ENCODE peak calls at places on chromosome 12, in nine cellular contexts. B is GM20000, N is uterus, J is foreskin fibroblast, Y is left ventricle myocardium inferior, P is cardiac fibroblast, L is mucosa of descending colon, E is adrenal gland, O is lower lobe of right lung. G is an unnamed sample.

GRCh38 chr12:55724226-55724939 is 4.2 kb downstream of the RDH5 start:
- DNase-seq in Y (peak), J (peak), L (peak), O (peak), B (no peak), N (no peak), E (peak), P (peak), G (no peak)

GRCh38 chr12:127594351-127594970 is 672.5 kb upstream of the TMEM132C start:
- DNase-seq in E (no peak), N (no peak), O (no peak), B (no peak), Y (no peak), L (no peak), P (no peak), J (no peak), G (no peak)

GRCh38 chr12:59382678-59383425 is 213.0 kb upstream of the SLC16A7 start:
- DNase-seq in N (no peak), O (no peak), J (peak), L (no peak), Y (no peak), E (no peak), B (no peak), P (no peak), G (no peak)

GRCh38 chr12:104709692-104710435 is 248.2 kb downstream of the SLC41A2 start:
- DNase-seq in L (no peak), B (no peak), O (no peak), P (peak), J (peak), N (no peak), E (no peak), Y (no peak), G (no peak)

GRCh38 chr12:114762490-114763110 is 78.6 kb upstream of the TBX3 start:
- DNase-seq in N (no peak), J (peak), O (no peak), B (no peak), L (no peak), Y (peak), P (peak), E (no peak), G (no peak)

GRCh38 chr12:6276936-6277615 is 33.4 kb upstream of the PLEKHG6 start:
- DNase-seq in O (peak), N (no peak), Y (no peak), L (no peak), J (peak), B (no peak), P (peak), E (no peak), G (no peak)

GRCh38 chr12:30323008-30323407 is 372.7 kb downstream of the IPO8 start:
- DNase-seq in E (no peak), Y (no peak), O (no peak), P (peak), L (no peak), N (no peak), B (no peak), J (peak), G (no peak)

GRCh38 chr12:108800591-108800990 is 56.8 kb downstream of the SSH1 start:
- DNase-seq in Y (no peak), E (no peak), N (no peak), J (no peak), B (no peak), L (no peak), P (no peak), O (no peak), G (peak)

GRCh38 chr12:19967486-19967885 is 400.9 kb upstream of the PDE3A start:
- DNase-seq in J (peak), P (peak), N (peak), E (no peak), L (no peak), B (no peak), Y (no peak), O (no peak), G (peak)

GRCh38 chr12:92899388-92900001 is 29.6 kb downstream of the EEA1 start:
- DNase-seq in O (no peak), B (no peak), P (peak), Y (peak), L (peak), E (peak), J (peak), N (peak), G (peak)

GRCh38 chr12:119714614-119715267 is 46.8 kb downstream of the PRKAB1 start:
- DNase-seq in E (no peak), N (no peak), B (no peak), Y (no peak), J (no peak), P (no peak), L (no peak), O (no peak), G (no peak)

GRCh38 chr12:130339946-130340345 is 2.3 kb downstream of the PIWIL1 start:
- DNase-seq in N (no peak), J (no peak), O (no peak), Y (no peak), P (no peak), E (no peak), B (no peak), L (no peak), G (no peak)

GRCh38 chr12:96334502-96334901 is 65.7 kb downstream of the CDK17 start:
- DNase-seq in P (no peak), N (no peak), Y (no peak), O (no peak), E (no peak), L (no peak), J (no peak), B (no peak), G (no peak)

GRCh38 chr12:12025799-12026386 is 44.8 kb upstream of the BCL2L14 start:
- DNase-seq in O (no peak), Y (no peak), J (no peak), N (no peak), L (no peak), P (no peak), B (no peak), E (no peak), G (no peak)

GRCh38 chr12:62684586-62685295 is 218.1 kb downstream of the MON2 start:
- DNase-seq in B (no peak), E (no peak), N (peak), J (peak), O (no peak), Y (peak), L (peak), P (peak), G (no peak)

GRCh38 chr12:116529048-116529447 is 30.1 kb upstream of the MAP1LC3B2 start:
- DNase-seq in O (no peak), L (no peak), P (no peak), J (peak), B (no peak), E (no peak), Y (no peak), N (peak), G (no peak)

GRCh38 chr12:98373019-98373554 is 142.3 kb upstream of the TMPO start:
- DNase-seq in P (peak), N (no peak), L (no peak), O (no peak), E (peak), Y (no peak), J (peak), B (peak), G (peak)

GRCh38 chr12:98370976-98371375 is 144.4 kb upstream of the TMPO start:
- DNase-seq in L (no peak), Y (no peak), P (no peak), E (no peak), N (no peak), B (no peak), O (no peak), J (no peak), G (no peak)

GRCh38 chr12:98371419-98371818 is 144.0 kb upstream of the TMPO start:
- DNase-seq in E (no peak), O (no peak), B (no peak), P (peak), Y (no peak), N (no peak), L (no peak), J (no peak), G (no peak)

GRCh38 chr12:98372340-98373018 is 142.9 kb upstream of the TMPO start:
- DNase-seq in B (no peak), O (no peak), L (no peak), Y (no peak), N (no peak), J (no peak), E (no peak), P (no peak), G (no peak)

GRCh38 chr12:98373982-98374381 is 141.4 kb upstream of the TMPO start:
- DNase-seq in N (no peak), Y (no peak), B (no peak), L (no peak), J (no peak), P (peak), O (no peak), E (no peak), G (no peak)
- TF ChIP-seq CTCF in N (no peak), Y (no peak), B (no peak), L (no peak), J (peak), P (peak), O (no peak), E (no peak), G (peak)

GRCh38 chr12:4563336-4563735 is 1.3 kb downstream of the DYRK4 start:
- DNase-seq in E (no peak), P (no peak), J (no peak), B (no peak), Y (no peak), L (no peak), O (no peak), N (no peak), G (peak)

GRCh38 chr12:4566474-4566873 is 4.5 kb downstream of the DYRK4 start:
- DNase-seq in P (no peak), L (no peak), E (no peak), B (no peak), J (no peak), N (no peak), Y (no peak), O (no peak), G (no peak)

GRCh38 chr12:4567073-4567881 is 5.3 kb downstream of the DYRK4 start:
- DNase-seq in N (no peak), Y (no peak), E (no peak), L (no peak), J (no peak), P (no peak), B (peak), O (no peak), G (no peak)

GRCh38 chr12:4562034-4562657 is at the start of gene DYRK4:
- DNase-seq in O (peak), E (peak), P (peak), B (peak), Y (peak), J (peak), N (peak), L (peak), G (peak)

DNA sequence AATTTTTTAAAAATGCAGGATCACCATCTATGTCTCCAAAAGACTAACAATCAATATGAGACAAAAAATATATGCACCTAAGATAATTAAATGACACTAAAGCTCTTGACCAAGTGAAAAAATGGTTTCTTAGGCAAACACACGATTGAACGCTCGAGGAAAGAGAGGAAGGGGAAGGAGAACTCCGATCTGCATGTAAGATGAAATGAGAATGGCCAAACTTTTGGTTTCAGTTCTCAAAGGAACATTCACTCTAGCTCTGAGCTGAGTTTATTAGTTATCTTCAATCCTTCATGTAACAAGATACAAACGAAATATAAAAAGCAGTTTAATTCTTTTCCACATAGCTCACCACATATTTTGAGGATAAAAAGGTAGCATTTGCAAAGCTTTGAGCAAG is 2.8 kb downstream of the DYRK4 start:
- DNase-seq in L (no peak), E (no peak), B (peak), N (no peak), Y (no peak), O (no peak), P (no peak), J (no peak), G (no peak)
- TF ChIP-seq CTCF in L (no peak), E (no peak), B (no peak), N (no peak), Y (no peak), O (no peak), P (no peak), J (no peak), G (no peak)

DNA sequence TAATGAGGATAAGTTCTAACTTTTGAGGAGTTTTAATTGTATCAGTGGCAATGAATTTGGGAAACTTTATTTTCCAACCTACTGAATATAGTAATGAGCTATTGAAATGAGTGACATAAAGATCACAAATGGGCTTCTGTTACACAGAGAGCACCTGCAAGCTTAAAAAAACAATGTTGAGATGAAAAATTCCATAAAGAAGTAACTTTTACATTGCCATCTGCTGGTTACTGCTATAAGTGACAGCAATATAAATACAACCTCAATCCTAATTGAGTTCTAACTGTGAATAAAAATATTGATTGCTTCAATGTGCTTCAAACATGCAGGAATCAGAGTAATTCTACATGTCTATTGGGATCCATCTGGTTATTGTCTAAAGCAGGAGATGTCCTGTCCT is 14.2 kb downstream of the WIF1 start:
- DNase-seq in B (peak), Y (no peak), O (no peak), N (no peak), L (no peak), P (peak), E (no peak), J (peak), G (no peak)
- TF ChIP-seq CTCF in B (peak), Y (peak), O (peak), N (no peak), L (no peak), P (peak), E (peak), J (peak), G (peak)

GRCh38 chr12:9660046-9660445 is 9.5 kb upstream of the CLEC2D start:
- DNase-seq in N (no peak), P (no peak), O (no peak), L (no peak), B (no peak), J (no peak), Y (no peak), E (no peak), G (no peak)
- TF ChIP-seq CTCF in N (no peak), P (no peak), O (no peak), L (no peak), B (no peak), J (no peak), Y (no peak), E (no peak), G (no peak)

GRCh38 chr12:85029456-85029855 is 6.6 kb downstream of the TSPAN19 start:
- DNase-seq in N (no peak), J (peak), Y (no peak), O (no peak), B (peak), L (no peak), P (peak), E (no peak), G (peak)
- TF ChIP-seq CTCF in N (peak), J (no peak), Y (peak), O (peak), B (peak), L (no peak), P (peak), E (peak), G (no peak)

DNA sequence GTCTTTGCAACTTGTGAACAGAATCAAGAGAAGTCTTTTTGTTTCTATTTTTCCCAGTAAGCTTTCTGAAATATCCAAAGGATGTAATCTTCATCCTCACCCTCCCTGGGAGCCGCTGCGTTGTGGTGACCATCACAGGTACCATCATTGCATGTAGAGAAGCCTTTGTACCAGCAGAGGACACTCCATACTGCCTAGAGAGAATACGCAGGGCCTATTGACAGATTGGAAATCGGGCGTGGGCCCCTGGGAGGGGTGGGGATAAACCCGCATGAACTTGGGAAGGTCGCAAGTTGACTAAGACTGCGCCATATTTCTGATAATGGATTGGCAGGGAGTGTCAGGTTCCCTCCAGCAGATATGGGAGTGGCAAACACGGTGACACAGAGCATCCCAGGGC is 12.7 kb downstream of the KRT1 start:
- DNase-seq in L (no peak), E (no peak), P (no peak), N (no peak), B (no peak), Y (no peak), J (no peak), O (no peak), G (no peak)
- TF ChIP-seq CTCF in L (no peak), E (no peak), P (peak), N (no peak), B (no peak), Y (peak), J (no peak), O (no peak), G (no peak)

DNA sequence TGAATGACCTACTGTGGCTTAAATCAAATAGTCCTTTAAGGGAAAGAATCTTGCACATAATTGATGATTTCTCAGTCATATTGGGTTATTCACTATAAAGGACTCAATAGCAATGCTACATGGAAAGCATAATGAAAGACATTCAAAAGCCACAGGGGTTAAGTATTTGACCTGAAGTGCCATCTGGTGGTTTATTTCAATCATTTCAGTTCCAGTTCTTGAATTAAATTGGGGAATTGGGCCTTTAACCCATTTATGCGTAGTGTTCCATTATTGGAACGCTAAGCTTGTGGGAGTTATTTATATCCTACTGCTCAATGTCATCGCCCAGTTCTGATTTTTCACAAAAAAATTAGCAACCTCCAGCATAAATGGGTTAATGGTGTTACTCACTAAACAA is 41.3 kb upstream of the C12orf71 start:
- DNase-seq in B (peak), O (no peak), L (no peak), Y (no peak), J (peak), P (peak), N (no peak), E (no peak), G (no peak)
- TF ChIP-seq CTCF in B (no peak), O (peak), L (no peak), Y (peak), J (no peak), P (no peak), N (no peak), E (peak), G (no peak)

GRCh38 chr12:47385587-47385986 is 305.8 kb upstream of the AMIGO2 start:
- DNase-seq in N (no peak), O (no peak), L (no peak), E (no peak), Y (no peak), P (no peak), B (no peak), J (no peak), G (no peak)
- TF ChIP-seq CTCF in N (no peak), O (no peak), L (no peak), E (no peak), Y (no peak), P (no peak), B (no peak), J (no peak), G (no peak)

DNA sequence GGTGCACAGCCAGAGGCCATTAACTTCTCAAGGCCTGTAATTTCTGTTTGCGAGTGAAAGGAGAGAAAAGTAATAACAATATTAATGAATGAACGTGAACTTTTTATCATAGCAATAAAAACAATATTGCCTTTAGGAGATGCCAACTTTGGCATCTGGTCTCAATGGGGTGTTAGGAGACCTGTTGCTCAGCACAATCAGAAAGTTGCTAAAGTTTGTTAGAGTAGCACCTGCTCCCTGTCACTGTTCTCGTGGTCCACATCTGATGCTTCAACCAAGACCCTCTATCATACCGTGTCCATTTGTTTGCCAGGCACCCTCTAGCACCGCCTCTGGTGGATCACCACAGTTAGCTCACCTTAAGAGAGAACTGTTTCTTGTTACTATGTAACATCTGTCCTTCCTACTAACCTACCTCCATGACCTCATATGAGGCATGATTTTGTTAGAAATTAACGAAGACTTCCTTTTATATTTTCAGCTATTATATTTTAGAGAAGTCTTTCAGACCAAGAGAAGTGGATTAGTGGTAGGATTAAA is 12.5 kb upstream of the CLEC4E start:
- DNase-seq in E (no peak), L (no peak), P (no peak), B (no peak), O (no peak), J (no peak), Y (no peak), N (no peak), G (no peak)
- TF ChIP-seq CTCF in E (no peak), L (no peak), P (no peak), B (no peak), O (no peak), J (no peak), Y (no peak), N (no peak), G (no peak)